ENCODE peak calls at places on chromosomes 12 and 14, in six cellular contexts. X is CD4-positive, alpha-beta memory T cell; O is HuH-7.5; F is H4; P is pancreas; E is GM04504. W is an unnamed sample.

GRCh38 chr12:52582971-52583456 is 9.4 kb upstream of the KRT74 start:
- DNase-seq in P (no peak), F (peak), X (peak), O (peak), E (peak), W (peak)

GRCh38 chr12:78568326-78569020 is 296.1 kb upstream of the SYT1 start:
- DNase-seq in O (no peak), E (no peak), F (no peak), X (no peak), P (no peak), W (no peak)

GRCh38 chr12:66744956-66745383 is 66.1 kb upstream of the GRIP1 start:
- DNase-seq in X (no peak), E (no peak), O (no peak), F (no peak), P (no peak), W (no peak)

GRCh38 chr14:64720190-64720589 is 16.0 kb downstream of the PLEKHG3 start:
- DNase-seq in X (no peak), P (peak), E (peak), O (peak), F (peak), W (no peak)

GRCh38 chr12:65643171-65643570 is 181.1 kb upstream of the HMGA2 start:
- DNase-seq in P (no peak), F (no peak), O (no peak), E (no peak), X (no peak), W (no peak)

GRCh38 chr14:56632192-56632591 is 52.6 kb downstream of the TMEM260 start:
- DNase-seq in X (no peak), O (no peak), F (no peak), E (no peak), P (no peak), W (no peak)

GRCh38 chr12:44749566-44749965 is 126.5 kb downstream of the NELL2 start:
- DNase-seq in O (no peak), F (no peak), E (no peak), P (no peak), X (no peak), W (no peak)

GRCh38 chr14:106652494-106652893 is 1126.1 kb downstream of the TMEM121 start:
- DNase-seq in P (no peak), E (no peak), O (no peak), X (no peak), F (no peak), W (no peak)

GRCh38 chr12:4027412-4027811 is 154.2 kb upstream of the PARP11 start:
- DNase-seq in P (no peak), X (peak), O (no peak), E (no peak), F (peak), W (peak)

GRCh38 chr14:76771432-76771980 is 10.2 kb downstream of the VASH1 start:
- DNase-seq in F (no peak), E (no peak), X (no peak), P (no peak), O (no peak), W (no peak)

GRCh38 chr12:14113031-14113430 is 131.6 kb upstream of the GRIN2B start:
- DNase-seq in P (no peak), E (no peak), F (no peak), X (no peak), O (no peak), W (no peak)

GRCh38 chr12:119154435-119154818 is 24.3 kb upstream of the HSPB8 start:
- DNase-seq in F (no peak), X (no peak), E (no peak), P (no peak), O (no peak), W (no peak)

GRCh38 chr12:105067511-105068031 is 16.7 kb downstream of the ALDH1L2 start:
- DNase-seq in P (no peak), O (no peak), F (no peak), X (no peak), E (no peak), W (no peak)

GRCh38 chr12:46771268-46771837 is 54.4 kb downstream of the SLC38A4 start:
- DNase-seq in E (no peak), P (no peak), F (peak), X (no peak), O (no peak), W (no peak)